ENCODE peak calls at places on chromosome 13, in seven cellular contexts. B, G, C, N, R, T and V are unnamed samples.

GRCh38 chr13:79749985-79750551 is 269.1 kb downstream of the NDFIP2 start:
- DNase-seq in B (peak), G (no peak), C (peak), N (no peak), R (no peak), T (peak), V (peak)

GRCh38 chr13:113073942-113074341 is 31.6 kb upstream of the F7 start:
- DNase-seq in B (no peak), G (no peak), C (no peak), N (no peak), R (no peak), T (no peak), V (no peak)

GRCh38 chr13:97109841-97110492 is 112.2 kb upstream of the MBNL2 start:
- DNase-seq in B (peak), G (peak), C (peak), N (peak), R (peak), T (peak), V (peak)

GRCh38 chr13:99227331-99227900 is 26.8 kb downstream of the UBAC2 start:
- DNase-seq in B (no peak), G (no peak), C (no peak), N (no peak), R (no peak), T (no peak), V (no peak)

GRCh38 chr13:66033924-66034323 is 1196.2 kb downstream of the PCDH9 start:
- DNase-seq in B (no peak), G (no peak), C (no peak), N (no peak), R (no peak), T (no peak), V (no peak)

GRCh38 chr13:43529796-43530195 is 257.0 kb downstream of the ENOX1 start:
- DNase-seq in B (no peak), G (no peak), C (peak), N (no peak), R (no peak), T (no peak), V (no peak)

GRCh38 chr13:30113531-30113930 is 193.8 kb downstream of the KATNAL1 start:
- DNase-seq in B (no peak), G (no peak), C (no peak), N (no peak), R (no peak), T (no peak), V (no peak)

GRCh38 chr13:44093607-44094583 is 214.2 kb downstream of the LACC1 start:
- DNase-seq in B (no peak), G (no peak), C (no peak), N (no peak), R (peak), T (no peak), V (no peak)

GRCh38 chr13:20390526-20391175 is 135.0 kb downstream of the CRYL1 start:
- DNase-seq in B (no peak), G (no peak), C (no peak), N (no peak), R (no peak), T (no peak), V (no peak)